ENCODE peak calls at places on chromosome 22, in nine cellular contexts. H, V, S, R, G, A, W, B and I are unnamed samples.

GRCh38 chr22:22207845-22208564 is 36.6 kb upstream of the VPREB1 start:
- DNase-seq in H (peak), V (peak), S (no peak), R (no peak), G (peak), A (peak), W (peak), B (peak), I (peak)

GRCh38 chr22:39839198-39839597 is 54.4 kb downstream of the ENTHD1 start:
- DNase-seq in H (no peak), V (peak), S (no peak), R (no peak), G (no peak), A (no peak), W (no peak), B (no peak), I (no peak)

GRCh38 chr22:46829140-46829891 is 66.9 kb downstream of the TBC1D22A start:
- DNase-seq in H (no peak), V (no peak), S (no peak), R (no peak), G (no peak), A (no peak), W (peak), B (peak), I (peak)

GRCh38 chr22:31947296-31947695 is 3.0 kb downstream of the YWHAH start:
- DNase-seq in H (peak), V (peak), S (no peak), R (no peak), G (no peak), A (no peak), W (no peak), B (no peak), I (peak)

GRCh38 chr22:24969588-24970301 is 17.2 kb downstream of the KIAA1671 start:
- DNase-seq in H (no peak), V (no peak), S (peak), R (no peak), G (peak), A (peak), W (no peak), B (peak), I (no peak)

GRCh38 chr22:37609240-37610152 is 862 bp downstream of the GGA1 start:
- DNase-seq in H (no peak), V (peak), S (no peak), R (no peak), G (no peak), A (no peak), W (no peak), B (no peak), I (no peak)

GRCh38 chr22:18000441-18001039 is 23.8 kb downstream of the MICAL3 start:
- DNase-seq in H (no peak), V (peak), S (peak), R (no peak), G (peak), A (peak), W (no peak), B (no peak), I (no peak)

GRCh38 chr22:48652796-48653195 is 1174.9 kb downstream of the BRD1 start:
- DNase-seq in H (no peak), V (no peak), S (no peak), R (no peak), G (no peak), A (no peak), W (no peak), B (no peak), I (no peak)

GRCh38 chr22:48637231-48637630 is 1190.4 kb downstream of the BRD1 start:
- DNase-seq in H (no peak), V (no peak), S (no peak), R (no peak), G (no peak), A (no peak), W (no peak), B (no peak), I (no peak)

GRCh38 chr22:40270748-40271373 is 75.4 kb upstream of the ADSL start:
- DNase-seq in H (no peak), V (no peak), S (no peak), R (no peak), G (no peak), A (no peak), W (no peak), B (no peak), I (no peak)

GRCh38 chr22:17097062-17097461 is 12.3 kb downstream of the IL17RA start:
- DNase-seq in H (no peak), V (no peak), S (no peak), R (no peak), G (no peak), A (no peak), W (no peak), B (no peak), I (no peak)

GRCh38 chr22:39932918-39933649 is 27.1 kb upstream of the TMA7B start:
- DNase-seq in H (peak), V (peak), S (no peak), R (no peak), G (no peak), A (no peak), W (no peak), B (peak), I (peak)

GRCh38 chr22:43228330-43228729 is 41.4 kb upstream of the TTLL12 start:
- DNase-seq in H (no peak), V (peak), S (no peak), R (no peak), G (no peak), A (no peak), W (peak), B (peak), I (peak)

GRCh38 chr22:47748887-47749286 is 986.4 kb downstream of the TBC1D22A start:
- DNase-seq in H (no peak), V (no peak), S (no peak), R (no peak), G (no peak), A (no peak), W (no peak), B (no peak), I (no peak)

GRCh38 chr22:46963672-46964545 is 201.5 kb downstream of the TBC1D22A start:
- DNase-seq in H (no peak), V (no peak), S (no peak), R (peak), G (no peak), A (no peak), W (no peak), B (no peak), I (no peak)

GRCh38 chr22:32684822-32685187 is 116.7 kb upstream of the TIMP3 start:
- DNase-seq in H (no peak), V (peak), S (no peak), R (no peak), G (no peak), A (peak), W (peak), B (no peak), I (no peak)

GRCh38 chr22:33579448-33580093 is 340.7 kb downstream of the LARGE1 start:
- DNase-seq in H (peak), V (peak), S (peak), R (peak), G (peak), A (peak), W (peak), B (peak), I (peak)

GRCh38 chr22:48240165-48240934 is 1477.9 kb downstream of the TBC1D22A start:
- DNase-seq in H (no peak), V (no peak), S (no peak), R (no peak), G (no peak), A (no peak), W (no peak), B (peak), I (no peak)

GRCh38 chr22:27531782-27532530 is 269.6 kb downstream of the MN1 start:
- DNase-seq in H (no peak), V (no peak), S (no peak), R (no peak), G (no peak), A (no peak), W (peak), B (no peak), I (no peak)

GRCh38 chr22:23064381-23065068 is 5.8 kb upstream of the GNAZ start:
- DNase-seq in H (no peak), V (no peak), S (peak), R (peak), G (no peak), A (no peak), W (no peak), B (no peak), I (no peak)

GRCh38 chr22:37112084-37112728 is 2.7 kb upstream of the TMPRSS6 start:
- DNase-seq in H (no peak), V (no peak), S (no peak), R (no peak), G (no peak), A (no peak), W (no peak), B (no peak), I (no peak)

GRCh38 chr22:44088976-44089570 is 65.0 kb downstream of the PARVB start:
- DNase-seq in H (no peak), V (no peak), S (no peak), R (no peak), G (peak), A (peak), W (peak), B (peak), I (no peak)

GRCh38 chr22:30423296-30423958 is 2.1 kb upstream of the MTFP1 start:
- DNase-seq in H (peak), V (peak), S (peak), R (peak), G (no peak), A (peak), W (no peak), B (peak), I (no peak)
- TF ChIP-seq POLR2A in H (peak), V (no peak), S (peak), R (peak), G (no peak), A (peak), W (peak), B (peak), I (peak)

GRCh38 chr22:50530857-50531545 is 1.2 kb upstream of the TYMP start:
- DNase-seq in H (peak), V (peak), S (peak), R (peak), G (peak), A (peak), W (peak), B (peak), I (peak)
- TF ChIP-seq POLR2A in H (peak), V (peak), S (peak), R (peak), G (no peak), A (peak), W (no peak), B (peak), I (peak)

GRCh38 chr22:38793721-38794466 is at the start of gene DNAL4:
- DNase-seq in H (peak), V (peak), S (peak), R (peak), G (peak), A (peak), W (peak), B (peak), I (peak)
- TF ChIP-seq POLR2A in H (peak), V (peak), S (no peak), R (peak), G (no peak), A (peak), W (no peak), B (peak), I (no peak)

GRCh38 chr22:30209642-30210041 is 36.9 kb downstream of the LIF start:
- DNase-seq in H (no peak), V (peak), S (peak), R (peak), G (no peak), A (no peak), W (no peak), B (no peak), I (no peak)

GRCh38 chr22:30210235-30210831 is 36.2 kb downstream of the LIF start:
- DNase-seq in H (no peak), V (no peak), S (peak), R (peak), G (peak), A (no peak), W (peak), B (no peak), I (peak)

GRCh38 chr22:30211124-30211820 is 35.3 kb downstream of the LIF start:
- DNase-seq in H (no peak), V (no peak), S (no peak), R (no peak), G (no peak), A (no peak), W (no peak), B (no peak), I (no peak)

GRCh38 chr22:30206964-30207363 is 39.6 kb downstream of the LIF start:
- DNase-seq in H (no peak), V (no peak), S (peak), R (peak), G (peak), A (no peak), W (peak), B (peak), I (peak)

GRCh38 chr22:30208631-30209603 is 37.6 kb downstream of the LIF start:
- DNase-seq in H (no peak), V (peak), S (peak), R (peak), G (peak), A (no peak), W (peak), B (peak), I (peak)
- TF ChIP-seq POLR2A in H (no peak), V (peak), S (no peak), R (no peak), G (no peak), A (no peak), W (peak), B (no peak), I (no peak)

DNA sequence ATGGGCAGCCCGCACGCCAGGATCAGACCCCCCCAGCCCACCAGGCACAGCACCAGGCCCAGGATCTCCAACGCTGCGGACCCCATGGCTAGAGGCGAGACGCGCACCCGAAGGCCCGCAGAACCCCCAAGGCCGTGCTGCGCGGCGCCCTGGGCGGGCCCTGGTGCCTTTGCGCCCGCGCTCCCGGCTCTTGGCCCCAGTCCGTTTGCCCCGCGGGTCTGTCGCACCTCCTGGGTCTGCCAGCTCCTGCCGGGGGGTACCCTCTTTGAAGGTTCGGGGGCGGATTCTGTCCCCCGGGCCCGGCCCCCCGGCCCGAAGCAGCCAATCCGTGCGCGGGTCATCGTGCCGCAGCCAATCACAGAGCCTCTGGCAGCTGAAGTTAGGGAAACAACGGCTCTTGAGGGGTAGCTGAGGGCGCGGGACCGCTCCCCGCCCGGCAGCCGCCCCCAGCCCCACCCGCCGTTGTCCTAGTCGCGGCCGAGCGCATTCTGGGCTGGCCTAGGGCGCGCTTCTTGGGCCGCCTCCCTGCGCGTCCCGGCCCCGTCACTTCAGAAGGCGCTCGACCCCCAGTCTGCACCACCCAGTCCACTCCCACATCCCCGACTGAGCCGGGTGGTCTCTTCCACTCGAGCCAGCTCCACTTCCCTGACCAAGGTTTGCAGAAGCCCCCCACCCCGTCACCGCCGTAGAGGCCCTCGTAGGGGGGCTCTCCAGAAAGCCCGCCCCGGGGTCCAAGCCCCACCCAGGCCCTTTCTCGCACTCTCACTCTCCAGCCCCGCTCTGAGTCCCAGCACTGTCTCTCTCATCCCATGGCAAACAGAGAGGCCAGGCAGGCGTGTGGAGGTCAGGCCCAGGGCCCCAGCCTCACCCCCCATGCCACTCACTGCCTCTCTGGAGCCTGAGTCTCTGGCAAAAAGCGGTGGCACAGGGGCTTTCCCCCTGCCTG is at the start of gene CLDN5:
- DNase-seq in H (no peak), V (no peak), S (peak), R (peak), G (peak), A (no peak), W (no peak), B (no peak), I (no peak)
- TF ChIP-seq POLR2A in H (no peak), V (no peak), S (no peak), R (peak), G (no peak), A (peak), W (no peak), B (no peak), I (no peak)

GRCh38 chr22:26426924-26427323 is 2.1 kb upstream of the ASPHD2 start:
- DNase-seq in H (no peak), V (no peak), S (no peak), R (no peak), G (no peak), A (no peak), W (no peak), B (no peak), I (no peak)

GRCh38 chr22:26428515-26429457 is at the start of gene ASPHD2:
- DNase-seq in H (peak), V (peak), S (no peak), R (no peak), G (peak), A (peak), W (peak), B (peak), I (peak)

GRCh38 chr22:26431151-26431995 is 2.3 kb downstream of the ASPHD2 start:
- DNase-seq in H (no peak), V (no peak), S (no peak), R (no peak), G (no peak), A (no peak), W (no peak), B (no peak), I (no peak)

GRCh38 chr22:26430600-26430999 is 1.5 kb downstream of the ASPHD2 start:
- DNase-seq in H (no peak), V (no peak), S (no peak), R (no peak), G (no peak), A (no peak), W (no peak), B (no peak), I (no peak)

DNA sequence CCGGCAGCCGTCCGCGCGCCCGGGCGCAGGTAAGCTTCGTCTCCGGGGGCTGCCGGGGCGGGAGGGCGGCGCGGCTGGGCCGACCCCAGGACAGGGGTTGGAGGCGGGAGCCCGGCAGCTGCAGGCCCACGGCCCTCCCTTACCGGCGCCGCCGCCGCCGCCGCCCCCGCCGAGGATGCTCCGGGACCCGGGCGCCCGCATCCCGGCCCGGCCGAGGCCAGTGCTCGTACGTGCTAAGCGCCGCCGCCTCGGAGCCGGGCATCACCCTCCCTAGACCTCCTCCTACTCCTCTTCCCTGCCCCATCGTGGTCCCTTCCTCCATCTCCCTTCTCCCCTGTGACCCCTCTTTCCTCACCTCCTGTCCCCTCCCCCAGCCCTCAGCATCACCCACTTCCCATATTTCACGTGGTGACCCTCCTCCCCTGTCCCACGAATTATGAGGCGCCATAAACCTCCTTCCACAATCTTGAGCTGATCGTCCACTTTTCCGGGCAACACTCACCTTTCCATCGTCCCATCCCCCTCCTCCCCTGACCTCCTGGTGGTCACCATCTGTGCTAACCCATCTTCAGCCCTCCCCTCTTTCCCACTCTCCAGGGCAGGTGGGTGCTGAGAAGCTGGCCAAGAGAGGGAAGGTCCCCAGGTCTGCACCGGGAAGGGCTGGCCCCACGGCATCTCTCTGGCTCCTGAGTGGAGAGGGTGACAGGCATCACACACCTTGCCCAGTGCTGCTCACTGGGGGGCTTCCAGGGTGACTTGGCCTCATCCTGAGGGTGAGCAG is 588 bp downstream of the ASPHD2 start:
- DNase-seq in H (peak), V (no peak), S (no peak), R (no peak), G (no peak), A (no peak), W (no peak), B (no peak), I (no peak)
- TF ChIP-seq POLR2A in H (no peak), V (no peak), S (no peak), R (no peak), G (no peak), A (no peak), W (no peak), B (no peak), I (no peak)

GRCh38 chr22:42152661-42153270 is 22.2 kb upstream of the CYP2D6 start:
- DNase-seq in H (no peak), V (no peak), S (no peak), R (no peak), G (no peak), A (no peak), W (no peak), B (no peak), I (no peak)

GRCh38 chr22:42156121-42156520 is 25.5 kb upstream of the CYP2D6 start:
- DNase-seq in H (no peak), V (no peak), S (no peak), R (no peak), G (no peak), A (no peak), W (no peak), B (no peak), I (no peak)

GRCh38 chr22:42156597-42156996 is 26.0 kb upstream of the CYP2D6 start:
- DNase-seq in H (no peak), V (no peak), S (no peak), R (no peak), G (no peak), A (no peak), W (no peak), B (no peak), I (no peak)

GRCh38 chr22:42154293-42154692 is 23.7 kb upstream of the CYP2D6 start:
- DNase-seq in H (no peak), V (no peak), S (no peak), R (no peak), G (no peak), A (no peak), W (no peak), B (no peak), I (no peak)

DNA sequence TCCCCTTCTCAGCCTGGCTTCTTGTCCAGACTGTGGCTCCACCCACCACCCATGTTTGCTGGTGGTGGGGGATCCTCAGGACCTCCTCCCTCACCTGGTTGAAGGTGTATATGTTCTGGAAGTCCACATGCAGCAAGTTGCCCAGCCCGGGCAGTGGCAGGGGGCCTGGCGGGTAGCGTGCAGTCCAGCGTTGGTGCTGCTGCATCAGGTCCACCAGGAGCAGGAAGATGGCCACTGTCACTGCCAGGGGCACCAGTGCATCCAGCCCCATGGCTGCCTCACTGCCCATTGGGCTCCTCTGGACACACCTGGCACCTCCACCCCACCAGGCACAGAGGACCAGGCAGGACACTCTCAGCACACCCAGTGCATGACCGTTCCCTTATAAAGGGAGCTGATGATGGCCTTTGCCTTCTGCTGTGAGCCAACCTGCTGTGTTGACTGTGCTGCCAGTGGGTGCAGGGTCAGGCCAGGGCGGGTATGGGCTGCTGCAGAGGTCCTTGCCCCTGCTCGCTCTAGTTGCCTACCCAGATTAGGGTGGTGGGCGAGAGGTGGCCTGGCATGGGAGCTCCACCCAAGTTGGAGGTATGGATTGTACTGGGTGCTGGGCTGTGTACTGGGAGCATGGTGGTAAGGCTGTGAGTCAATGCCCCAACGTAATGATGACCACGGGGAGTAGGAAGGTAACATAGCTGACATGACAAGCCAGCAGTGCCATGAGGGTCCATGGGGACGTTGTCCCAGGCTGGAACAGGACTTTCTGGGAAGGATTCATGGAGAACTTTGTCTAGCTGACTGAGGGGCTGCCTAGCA is 24.3 kb upstream of the CYP2D6 start:
- DNase-seq in H (no peak), V (no peak), S (no peak), R (no peak), G (no peak), A (no peak), W (no peak), B (no peak), I (no peak)
- TF ChIP-seq POLR2A in H (no peak), V (no peak), S (no peak), R (no peak), G (no peak), A (no peak), W (no peak), B (no peak), I (no peak)